ENCODE peak calls at places on chromosomes 5 and 9, in nine cellular contexts. W is PC-3; F is LoVo; J is stimulated activated CD4-positive, alpha-beta T cell treated with anti-CD3 and anti-CD28 coated beads, Interleukin-1b, Interleukin-23, amount 100 ng/mL, for 4 hours; K is T-helper 2 cell; I is uterus; G is fibroblast of pulmonary artery; Y is adrenal gland; E is posterior vena cava. U is an unnamed sample.

GRCh38 chr9:100436566-100436965 is 9.6 kb downstream of the MSANTD3 start:
- DNase-seq in W (no peak), F (no peak), J (no peak), K (no peak), I (no peak), G (no peak), Y (no peak), E (no peak), U (no peak)

GRCh38 chr5:61887271-61887670 is 418.7 kb upstream of the KIF2A start:
- DNase-seq in W (peak), F (no peak), J (no peak), K (no peak), I (no peak), G (no peak), Y (no peak), E (no peak), U (no peak)

GRCh38 chr5:159945359-159945758 is 29.1 kb downstream of the ADRA1B start:
- DNase-seq in W (no peak), F (no peak), J (no peak), K (no peak), I (no peak), G (no peak), Y (no peak), E (no peak), U (no peak)

GRCh38 chr5:142059304-142059940 is 46.6 kb upstream of the GNPDA1 start:
- DNase-seq in W (peak), F (no peak), J (no peak), K (no peak), I (no peak), G (peak), Y (peak), E (no peak), U (no peak)

GRCh38 chr5:56981906-56982305 is 30.0 kb upstream of the MIER3 start:
- DNase-seq in W (no peak), F (no peak), J (no peak), K (no peak), I (no peak), G (no peak), Y (no peak), E (no peak), U (no peak)

GRCh38 chr5:53438486-53439472 is 41.6 kb upstream of the FST start:
- DNase-seq in W (peak), F (no peak), J (no peak), K (no peak), I (no peak), G (peak), Y (no peak), E (no peak), U (no peak)

GRCh38 chr5:77104813-77105212 is 17.7 kb upstream of the ZBED3 start:
- DNase-seq in W (no peak), F (no peak), J (no peak), K (no peak), I (no peak), G (no peak), Y (no peak), E (no peak), U (no peak)

GRCh38 chr5:112548246-112548982 is 129.3 kb upstream of the EPB41L4A start:
- DNase-seq in W (peak), F (no peak), J (no peak), K (no peak), I (no peak), G (peak), Y (peak), E (no peak), U (no peak)

GRCh38 chr5:61805101-61805500 is 473.0 kb downstream of the ZSWIM6 start:
- DNase-seq in W (peak), F (peak), J (no peak), K (no peak), I (no peak), G (peak), Y (no peak), E (no peak), U (no peak)

GRCh38 chr9:123584202-123585176 is 228.5 kb downstream of the CRB2 start:
- DNase-seq in W (no peak), F (no peak), J (no peak), K (no peak), I (no peak), G (no peak), Y (no peak), E (no peak), U (no peak)

GRCh38 chr5:172453206-172453985 is 929 bp downstream of the SH3PXD2B start:
- DNase-seq in W (no peak), F (no peak), J (no peak), K (peak), I (peak), G (peak), Y (peak), E (peak), U (peak)

GRCh38 chr5:32506809-32507208 is 62.3 kb upstream of the ZFR start:
- DNase-seq in W (peak), F (no peak), J (no peak), K (no peak), I (peak), G (peak), Y (no peak), E (no peak), U (no peak)

GRCh38 chr5:1002271-1002546 is 6.4 kb upstream of the NKD2 start:
- DNase-seq in W (no peak), F (no peak), J (no peak), K (no peak), I (no peak), G (no peak), Y (no peak), E (no peak), U (no peak)

GRCh38 chr5:107011530-107012115 is 659.1 kb downstream of the EFNA5 start:
- DNase-seq in W (peak), F (no peak), J (no peak), K (no peak), I (no peak), G (no peak), Y (no peak), E (no peak), U (no peak)

GRCh38 chr5:103224118-103224893 is 34.3 kb upstream of the MACIR start:
- DNase-seq in W (peak), F (peak), J (peak), K (peak), I (no peak), G (peak), Y (peak), E (peak), U (no peak)

GRCh38 chr5:93532370-93532769 is 48.6 kb downstream of the NR2F1-AS1 start:
- DNase-seq in W (peak), F (peak), J (no peak), K (no peak), I (peak), G (peak), Y (peak), E (peak), U (peak)

GRCh38 chr9:131099088-131099611 is 2.8 kb downstream of the AIF1L start:
- DNase-seq in W (no peak), F (no peak), J (no peak), K (no peak), I (no peak), G (no peak), Y (no peak), E (no peak), U (no peak)

GRCh38 chr5:149445739-149446369 is 66.8 kb upstream of the IL17B start:
- DNase-seq in W (peak), F (peak), J (no peak), K (no peak), I (peak), G (peak), Y (peak), E (no peak), U (no peak)

GRCh38 chr5:107805819-107806218 is 135.1 kb upstream of the EFNA5 start:
- DNase-seq in W (no peak), F (no peak), J (no peak), K (no peak), I (no peak), G (no peak), Y (no peak), E (no peak), U (no peak)

GRCh38 chr9:136926749-136927148 is 17.8 kb downstream of the FBXW5 start:
- DNase-seq in W (no peak), F (no peak), J (no peak), K (no peak), I (no peak), G (no peak), Y (no peak), E (no peak), U (no peak)

GRCh38 chr5:81361600-81361999 is 32.3 kb downstream of the ACOT12 start:
- DNase-seq in W (no peak), F (no peak), J (no peak), K (no peak), I (no peak), G (no peak), Y (no peak), E (no peak), U (no peak)

GRCh38 chr5:98308960-98309359 is 464.5 kb upstream of the RGMB start:
- DNase-seq in W (peak), F (no peak), J (no peak), K (no peak), I (no peak), G (peak), Y (no peak), E (no peak), U (no peak)

GRCh38 chr9:133406480-133407307 is 11.1 kb downstream of the REXO4 start:
- DNase-seq in W (peak), F (peak), J (peak), K (peak), I (peak), G (peak), Y (peak), E (peak), U (peak)

GRCh38 chr5:1222621-1223277 is 2.4 kb upstream of the SLC6A18 start:
- DNase-seq in W (no peak), F (no peak), J (no peak), K (no peak), I (no peak), G (no peak), Y (no peak), E (no peak), U (no peak)

GRCh38 chr5:149227168-149227826 is 44.4 kb upstream of the AFAP1L1 start:
- DNase-seq in W (peak), F (peak), J (no peak), K (no peak), I (no peak), G (peak), Y (peak), E (no peak), U (no peak)

GRCh38 chr5:80960531-80961375 is 590 bp downstream of the RASGRF2 start:
- DNase-seq in W (no peak), F (peak), J (peak), K (peak), I (peak), G (peak), Y (no peak), E (no peak), U (peak)

GRCh38 chr9:77375956-77376532 is 198.7 kb downstream of the VPS13A start:
- DNase-seq in W (no peak), F (no peak), J (no peak), K (no peak), I (no peak), G (peak), Y (no peak), E (no peak), U (no peak)

GRCh38 chr5:83095973-83096539 is 18.7 kb downstream of the XRCC4 start:
- DNase-seq in W (peak), F (peak), J (no peak), K (no peak), I (no peak), G (peak), Y (peak), E (no peak), U (no peak)

GRCh38 chr9:124302921-124303320 is 45.2 kb downstream of the NEK6 start:
- DNase-seq in W (no peak), F (no peak), J (no peak), K (no peak), I (no peak), G (no peak), Y (no peak), E (no peak), U (no peak)

GRCh38 chr5:2757563-2758311 is 6.3 kb upstream of the IRX2 start:
- DNase-seq in W (peak), F (no peak), J (no peak), K (no peak), I (no peak), G (peak), Y (no peak), E (peak), U (no peak)

GRCh38 chr9:17863213-17863883 is 284.5 kb downstream of the SH3GL2 start:
- DNase-seq in W (no peak), F (no peak), J (no peak), K (peak), I (no peak), G (no peak), Y (no peak), E (no peak), U (no peak)

GRCh38 chr5:167720676-167721260 is 570.7 kb upstream of the WWC1 start:
- DNase-seq in W (peak), F (no peak), J (no peak), K (no peak), I (no peak), G (peak), Y (no peak), E (no peak), U (no peak)

GRCh38 chr9:101200852-101201251 is 172.3 kb downstream of the PLPPR1 start:
- DNase-seq in W (no peak), F (no peak), J (no peak), K (no peak), I (no peak), G (no peak), Y (no peak), E (no peak), U (no peak)

GRCh38 chr5:134086943-134087305 is 27.6 kb upstream of the TCF7 start:
- DNase-seq in W (no peak), F (no peak), J (peak), K (peak), I (no peak), G (no peak), Y (no peak), E (peak), U (no peak)

GRCh38 chr9:129458663-129459549 is 162.0 kb downstream of the C9orf50 start:
- DNase-seq in W (no peak), F (no peak), J (no peak), K (peak), I (peak), G (no peak), Y (peak), E (peak), U (peak)

GRCh38 chr5:56725709-56726108 is 89.6 kb upstream of the MAP3K1 start:
- DNase-seq in W (no peak), F (no peak), J (no peak), K (no peak), I (no peak), G (peak), Y (no peak), E (no peak), U (no peak)

U was measured in hippocampal formation.